ENCODE peak calls at places on chromosomes 13 and 19, in eight cellular contexts. Y is skeletal muscle cell; T is T-helper 22 cell; V is stimulated activated CD4-positive, alpha-beta T cell treated with anti-CD3 and anti-CD28 coated beads, Interleukin-2, amount 100 ng/mL, for 48 hours; W is T-helper 1 cell; D is SHP77; A is MM.1S; G is adipocyte. U is an unnamed sample.
A peak's percentile ranks its signal among the peaks of the same experiment; 100 is the strongest.

GRCh38 chr19:7900931-7901330 is 2.7 kb upstream of the MAP2K7 start:
- DNase-seq in D (no peak), T (no peak), Y (no peak), A (no peak), V (no peak), G (no peak), W (no peak), U (no peak)

GRCh38 chr19:43596842-43597461 is 557 bp downstream of the ZNF576 start:
- DNase-seq in A (peak; percentile 17), V (no peak), D (no peak), W (no peak), Y (no peak), T (no peak), G (peak; percentile 14), U (no peak)

GRCh38 chr13:42405665-42406390 is 133.9 kb downstream of the AKAP11 start:
- DNase-seq in G (peak; percentile 41), A (no peak), Y (peak; percentile 23), T (peak; percentile 19), V (peak; percentile 36), D (no peak), W (no peak), U (no peak)

GRCh38 chr19:58557253-58558065 is 952 bp downstream of the UBE2M start:
- DNase-seq in G (peak; percentile 18), A (no peak), W (no peak), Y (no peak), V (no peak), D (no peak), T (no peak), U (no peak)

GRCh38 chr13:25811506-25811905 is 240.3 kb downstream of the SHISA2 start:
- DNase-seq in W (no peak), Y (no peak), T (no peak), D (no peak), G (peak; percentile 14), A (no peak), V (no peak), U (no peak)

GRCh38 chr13:113052971-113053370 is 52.6 kb upstream of the F7 start:
- DNase-seq in T (no peak), Y (no peak), A (no peak), G (no peak), D (no peak), V (no peak), W (no peak), U (no peak)

GRCh38 chr19:57227461-57227860 is 3.4 kb upstream of the AURKC start:
- DNase-seq in V (no peak), D (no peak), W (no peak), G (no peak), A (no peak), Y (no peak), T (no peak), U (no peak)

GRCh38 chr19:50195224-50195623 is 8.2 kb upstream of the MYH14 start:
- DNase-seq in A (no peak), D (no peak), W (no peak), V (no peak), Y (no peak), G (no peak), T (no peak), U (no peak)

GRCh38 chr13:106186366-106187030 is 349.0 kb downstream of the EFNB2 start:
- DNase-seq in D (no peak), W (no peak), G (no peak), A (no peak), Y (no peak), T (no peak), V (no peak), U (no peak)

GRCh38 chr19:2575734-2576481 is 100.0 kb downstream of the GADD45B start:
- DNase-seq in A (no peak), Y (peak; percentile 91), D (no peak), G (no peak), T (no peak), V (no peak), W (no peak), U (no peak)

GRCh38 chr13:48038763-48039162 is 1.2 kb downstream of the NUDT15 start:
- DNase-seq in Y (no peak), T (no peak), D (no peak), G (no peak), A (no peak), W (no peak), V (no peak), U (no peak)

GRCh38 chr13:34358811-34359513 is 541.0 kb downstream of the RFC3 start:
- DNase-seq in W (no peak), Y (peak; percentile 51), D (no peak), A (no peak), T (no peak), G (peak; percentile 85), V (no peak), U (peak; percentile 31)

GRCh38 chr13:59088716-59089115 is 1075.0 kb downstream of the DIAPH3 start:
- DNase-seq in G (peak; percentile 9), Y (peak; percentile 54), W (no peak), V (no peak), T (no peak), D (no peak), A (no peak), U (no peak)

GRCh38 chr19:55113570-55114039 is 3.8 kb downstream of the PPP1R12C start:
- DNase-seq in D (no peak), V (no peak), Y (peak; percentile 59), A (no peak), G (peak; percentile 74), W (no peak), T (no peak), U (peak; percentile 30)

GRCh38 chr13:51956717-51957116 is 54.5 kb downstream of the ATP7B start:
- DNase-seq in T (no peak), Y (no peak), D (no peak), V (no peak), W (no peak), G (no peak), A (no peak), U (no peak)

GRCh38 chr19:11242864-11243797 is 3.7 kb downstream of the ANGPTL8 start:
- DNase-seq in D (peak; percentile 72), V (peak; percentile 95), G (peak; percentile 75), W (peak; percentile 64), T (peak; percentile 62), A (peak; percentile 73), Y (peak; percentile 11), U (peak; percentile 86)

GRCh38 chr13:51894239-51894638 is 32.5 kb downstream of the CCDC70 start:
- DNase-seq in T (no peak), Y (no peak), W (no peak), G (no peak), A (no peak), V (no peak), D (no peak), U (no peak)